ENCODE peak calls at places on chromosome 7, in four cellular contexts. H is lower leg skin, J is fibroblast of mammary gland, C is colonic mucosa. G is an unnamed sample.

GRCh38 chr7:36686499-36686898 is 37.8 kb downstream of the AOAH start:
- DNase-seq in H (no peak), J (peak), C (no peak), G (peak)

GRCh38 chr7:102892631-102893278 is 20.0 kb upstream of the LRRC17 start:
- DNase-seq in H (no peak), J (no peak), C (no peak), G (no peak)

GRCh38 chr7:74044366-74045350 is 16.7 kb downstream of the ELN start:
- DNase-seq in H (no peak), J (no peak), C (no peak), G (no peak)

GRCh38 chr7:74709880-74710671 is 52.6 kb downstream of the GTF2I start:
- DNase-seq in H (no peak), J (no peak), C (no peak), G (peak)

GRCh38 chr7:83850941-83851340 is 202.0 kb upstream of the SEMA3E start:
- DNase-seq in H (no peak), J (no peak), C (no peak), G (no peak)

GRCh38 chr7:101951757-101952156 is 134.3 kb downstream of the CUX1 start:
- DNase-seq in H (no peak), J (no peak), C (no peak), G (no peak)

GRCh38 chr7:16647435-16647960 is 1.5 kb downstream of the BZW2 start:
- DNase-seq in H (no peak), J (peak), C (no peak), G (no peak)

GRCh38 chr7:29469306-29469705 is 94.3 kb upstream of the PRR15 start:
- DNase-seq in H (no peak), J (no peak), C (no peak), G (no peak)

GRCh38 chr7:15571303-15571878 is 9.6 kb upstream of the AGMO start:
- DNase-seq in H (no peak), J (peak), C (no peak), G (no peak)

GRCh38 chr7:98836811-98837631 is 32.8 kb downstream of the TMEM130 start:
- DNase-seq in H (no peak), J (peak), C (peak), G (peak)

GRCh38 chr7:17530741-17531417 is 232.4 kb downstream of the AHR start:
- DNase-seq in H (no peak), J (peak), C (no peak), G (no peak)

GRCh38 chr7:108455833-108456677 is at the start of gene NRCAM:
- DNase-seq in H (no peak), J (peak), C (no peak), G (peak)

GRCh38 chr7:157358041-157358752 is 21.4 kb downstream of the DNAJB6 start:
- DNase-seq in H (no peak), J (no peak), C (no peak), G (no peak)

GRCh38 chr7:27868117-27868516 is 128.2 kb downstream of the TAX1BP1 start:
- DNase-seq in H (no peak), J (peak), C (no peak), G (no peak)

GRCh38 chr7:92834661-92835139 is 1.7 kb downstream of the CDK6 start:
- DNase-seq in H (no peak), J (no peak), C (peak), G (peak)

GRCh38 chr7:94975316-94975715 is 67.9 kb downstream of the PPP1R9A start:
- DNase-seq in H (no peak), J (peak), C (no peak), G (no peak)

GRCh38 chr7:42025635-42026375 is 211.2 kb downstream of the GLI3 start:
- DNase-seq in H (no peak), J (no peak), C (no peak), G (no peak)

GRCh38 chr7:25260862-25261454 is 32.7 kb upstream of the NPVF start:
- DNase-seq in H (no peak), J (peak), C (peak), G (peak)

GRCh38 chr7:93018666-93019065 is 99.1 kb downstream of the SAMD9 start:
- DNase-seq in H (no peak), J (no peak), C (no peak), G (no peak)

GRCh38 chr7:19404912-19405329 is 259.7 kb upstream of the FERD3L start:
- DNase-seq in H (no peak), J (peak), C (no peak), G (peak)

GRCh38 chr7:141906285-141906684 is 9.9 kb upstream of the OR9A4 start:
- DNase-seq in H (no peak), J (no peak), C (no peak), G (no peak)

GRCh38 chr7:35768346-35768745 is 32.5 kb upstream of the SEPTIN7 start:
- DNase-seq in H (no peak), J (no peak), C (no peak), G (no peak)

GRCh38 chr7:94643771-94644545 is 12.0 kb downstream of the SGCE start:
- DNase-seq in H (no peak), J (peak), C (no peak), G (no peak)

GRCh38 chr7:139914861-139915300 is 85.8 kb downstream of the TBXAS1 start:
- DNase-seq in H (no peak), J (no peak), C (no peak), G (no peak)

GRCh38 chr7:31882187-31882586 is 188.0 kb downstream of the PDE1C start:
- DNase-seq in H (no peak), J (no peak), C (no peak), G (no peak)
- TF ChIP-seq CTCF in H (no peak), J (no peak), C (no peak), G (no peak)

DNA sequence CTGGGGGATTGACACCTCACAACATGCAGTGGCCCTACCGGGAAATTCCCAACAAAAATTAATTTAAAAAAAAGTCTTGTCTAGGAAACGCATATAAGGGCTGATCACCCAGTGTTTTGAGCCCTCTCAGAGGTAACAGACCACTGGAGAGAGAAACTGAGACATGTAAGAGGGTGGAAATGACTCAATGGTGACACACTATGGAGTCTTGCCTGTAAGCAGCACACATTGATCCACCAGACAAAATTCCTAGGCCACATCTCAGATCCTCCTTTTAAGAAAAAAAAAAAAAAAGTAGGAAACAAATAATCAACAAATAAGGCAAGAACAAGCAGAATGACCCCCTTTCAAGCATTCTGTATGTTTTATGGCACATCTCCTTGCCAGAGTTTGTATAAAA is 296.2 kb downstream of the MAGI2 start:
- DNase-seq in H (no peak), J (peak), C (no peak), G (no peak)
- TF ChIP-seq CTCF in H (no peak), J (no peak), C (no peak), G (no peak)

GRCh38 chr7:156156734-156157408 is 344.6 kb upstream of the SHH start:
- DNase-seq in H (no peak), J (no peak), C (no peak), G (peak)
- TF ChIP-seq CTCF in H (no peak), J (no peak), C (no peak), G (peak)

DNA sequence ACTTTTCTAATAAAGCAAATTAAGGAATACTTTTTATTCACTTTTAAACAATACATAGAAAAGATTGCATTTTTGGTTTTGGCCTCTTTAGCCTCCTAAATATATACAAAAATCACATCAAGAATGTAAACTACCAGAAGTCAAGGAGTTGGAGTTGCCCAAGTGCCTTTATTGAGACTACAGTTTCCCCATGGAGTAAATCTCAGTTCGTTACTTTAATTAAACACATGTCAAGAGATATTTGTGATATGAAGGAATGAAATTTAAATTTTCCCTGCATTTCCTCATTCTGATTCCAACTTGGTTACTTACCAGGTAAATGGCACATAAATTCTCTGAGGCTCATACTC is 492.9 kb downstream of the TNS3 start:
- DNase-seq in H (no peak), J (no peak), C (no peak), G (no peak)
- TF ChIP-seq CTCF in H (no peak), J (no peak), C (peak), G (no peak)

DNA sequence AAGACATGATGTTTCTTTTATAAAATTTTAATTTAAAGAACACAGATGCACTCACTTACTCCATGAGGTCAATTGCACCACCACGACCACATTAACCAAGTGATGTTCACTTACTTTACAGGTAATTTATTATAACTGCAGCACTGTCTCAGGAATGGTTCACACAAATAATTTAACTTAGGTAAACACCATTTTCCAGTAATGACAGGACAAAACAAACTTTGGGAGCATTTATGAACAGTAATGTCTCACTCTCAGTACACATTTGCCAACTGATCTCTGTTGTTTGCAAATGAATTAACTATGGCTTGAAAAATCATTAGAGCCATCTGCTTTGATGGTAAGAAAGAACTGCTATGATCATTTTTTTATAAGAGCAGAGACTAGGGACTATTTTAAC is 150.4 kb downstream of the ETV1 start:
- DNase-seq in H (no peak), J (no peak), C (no peak), G (no peak)
- TF ChIP-seq CTCF in H (no peak), J (no peak), C (no peak), G (no peak)

GRCh38 chr7:104983620-104984539 is 30.1 kb upstream of the KMT2E start:
- DNase-seq in H (peak), J (peak), C (peak), G (peak)
- TF ChIP-seq CTCF in H (no peak), J (peak), C (peak), G (peak)

GRCh38 chr7:34281260-34281659 is 375.9 kb downstream of the BMPER start:
- DNase-seq in H (no peak), J (peak), C (no peak), G (no peak)
- TF ChIP-seq CTCF in H (no peak), J (peak), C (no peak), G (no peak)

GRCh38 chr7:129370812-129371211 is 63.4 kb upstream of the STRIP2 start:
- DNase-seq in H (no peak), J (no peak), C (no peak), G (peak)

GRCh38 chr7:129376778-129377700 is 57.2 kb upstream of the STRIP2 start:
- DNase-seq in H (no peak), J (peak), C (no peak), G (no peak)

GRCh38 chr7:129373651-129374428 is 60.4 kb upstream of the STRIP2 start:
- DNase-seq in H (no peak), J (no peak), C (no peak), G (no peak)

GRCh38 chr7:129375221-129375938 is 58.9 kb upstream of the STRIP2 start:
- DNase-seq in H (no peak), J (no peak), C (no peak), G (no peak)

GRCh38 chr7:129376076-129376777 is 58.0 kb upstream of the STRIP2 start:
- DNase-seq in H (peak), J (peak), C (peak), G (peak)
- TF ChIP-seq CTCF in H (no peak), J (peak), C (peak), G (peak)

DNA sequence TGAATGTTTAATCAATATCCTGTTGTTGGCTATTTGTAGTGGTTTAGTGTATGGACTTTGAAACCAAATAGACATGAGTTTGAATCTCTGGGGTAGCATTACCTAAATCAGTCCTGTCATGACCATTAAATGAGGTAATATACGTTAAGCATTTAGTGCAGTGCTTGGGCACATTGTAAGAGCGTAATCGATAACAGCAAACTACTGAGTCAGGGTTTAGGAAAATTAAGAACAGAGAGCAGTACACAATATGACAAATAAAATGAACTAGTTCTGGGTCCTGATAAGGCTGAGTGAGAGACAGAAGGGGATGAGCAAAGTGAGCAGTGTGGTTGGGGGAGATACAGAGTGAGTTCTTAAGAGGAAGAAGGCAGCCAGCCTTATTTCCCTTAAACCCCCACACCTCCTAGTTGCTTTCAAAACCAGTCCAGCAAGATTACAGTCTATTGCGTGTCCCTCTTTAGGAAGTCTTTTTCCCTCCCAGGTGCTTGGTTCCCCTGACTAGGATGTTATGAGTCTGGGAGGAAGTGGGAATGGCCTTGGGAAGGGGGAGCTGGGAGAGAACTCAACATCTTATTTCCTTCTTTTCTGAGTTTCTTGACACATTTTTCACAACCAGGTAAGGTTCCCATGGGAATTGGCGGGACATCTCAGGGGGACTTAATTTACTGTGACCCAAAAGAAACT is 171.0 kb downstream of the SND1 start:
- DNase-seq in H (no peak), J (no peak), C (no peak), G (peak)
- TF ChIP-seq CTCF in H (no peak), J (no peak), C (no peak), G (no peak)

G was measured in hepatocyte.